ENCODE peak calls at places on chromosome 10, in seven cellular contexts. H is OCI-LY7, E is GM23248, Z is HCT116, M is fibroblast of lung, D is mesendoderm, S is PC-9. L is an unnamed sample.

GRCh38 chr10:132497788-132498561 is 39.6 kb upstream of the INPP5A start:
- DNase-seq in H (no peak), E (peak; percentile 28), Z (no peak), M (no peak), D (no peak), S (no peak), L (no peak)

GRCh38 chr10:110524864-110525242 is 27.1 kb downstream of the DUSP5 start:
- DNase-seq in H (no peak), E (no peak), Z (no peak), M (no peak), D (no peak), S (no peak), L (no peak)

GRCh38 chr10:24893127-24893526 is 59.3 kb downstream of the PRTFDC1 start:
- DNase-seq in H (no peak), E (no peak), Z (no peak), M (peak; percentile 58), D (no peak), S (no peak), L (peak; percentile 36)

GRCh38 chr10:111475720-111476119 is 398.9 kb downstream of the ADRA2A start:
- DNase-seq in H (no peak), E (peak; percentile 88), Z (no peak), M (peak; percentile 79), D (no peak), S (no peak), L (peak; percentile 77)

GRCh38 chr10:70132098-70133029 is at the start of gene AIFM2:
- DNase-seq in H (no peak), E (peak; percentile 91), Z (peak; percentile 40), M (peak; percentile 71), D (peak; percentile 78), S (peak; percentile 90), L (peak; percentile 44)

GRCh38 chr10:91219371-91220193 is 881 bp upstream of the PCGF5 start:
- DNase-seq in H (no peak), E (no peak), Z (no peak), M (no peak), D (no peak), S (no peak), L (no peak)

GRCh38 chr10:121648493-121648892 is 50.2 kb upstream of the FGFR2 start:
- DNase-seq in H (no peak), E (no peak), Z (no peak), M (no peak), D (no peak), S (no peak), L (no peak)

GRCh38 chr10:285216-285967 is 150.1 kb downstream of the ZMYND11 start:
- DNase-seq in H (no peak), E (no peak), Z (no peak), M (no peak), D (no peak), S (no peak), L (no peak)

GRCh38 chr10:76382381-76382851 is 951.0 kb downstream of the LRMDA start:
- DNase-seq in H (no peak), E (peak; percentile 64), Z (no peak), M (peak; percentile 94), D (no peak), S (no peak), L (peak; percentile 94)

GRCh38 chr10:12721334-12721733 is 280.2 kb downstream of the CCDC3 start:
- DNase-seq in H (no peak), E (no peak), Z (no peak), M (no peak), D (no peak), S (no peak), L (no peak)

GRCh38 chr10:104301907-104302690 is 33.1 kb downstream of the GSTO2 start:
- DNase-seq in H (no peak), E (peak; percentile 57), Z (no peak), M (no peak), D (no peak), S (no peak), L (no peak)

GRCh38 chr10:125014984-125015944 is 73.3 kb downstream of the ZRANB1 start:
- DNase-seq in H (no peak), E (no peak), Z (no peak), M (no peak), D (no peak), S (no peak), L (no peak)

GRCh38 chr10:130045091-130045652 is 65.5 kb downstream of the C10orf143 start:
- DNase-seq in H (no peak), E (peak; percentile 83), Z (peak; percentile 18), M (no peak), D (peak; percentile 78), S (no peak), L (no peak)

GRCh38 chr10:105742184-105742583 is 1101.1 kb downstream of the SORCS3 start:
- DNase-seq in H (no peak), E (no peak), Z (no peak), M (no peak), D (peak; percentile 25), S (no peak), L (no peak)

GRCh38 chr10:103845983-103846382 is 9.4 kb downstream of the SH3PXD2A start:
- DNase-seq in H (peak; percentile 70), E (no peak), Z (no peak), M (no peak), D (no peak), S (no peak), L (no peak)

GRCh38 chr10:3527869-3528268 is 257.1 kb downstream of the KLF6 start:
- DNase-seq in H (no peak), E (peak; percentile 81), Z (no peak), M (no peak), D (no peak), S (no peak), L (no peak)

GRCh38 chr10:98201760-98202159 is 66.2 kb downstream of the LOXL4 start:
- DNase-seq in H (no peak), E (no peak), Z (no peak), M (no peak), D (no peak), S (no peak), L (no peak)

GRCh38 chr10:60573342-60573741 is 183.7 kb upstream of the ANK3 start:
- DNase-seq in H (no peak), E (peak; percentile 3), Z (no peak), M (peak; percentile 47), D (peak; percentile 8), S (no peak), L (peak; percentile 44)

GRCh38 chr10:102668312-102669110 is 24.2 kb downstream of the TRIM8 start:
- DNase-seq in H (no peak), E (no peak), Z (no peak), M (no peak), D (no peak), S (no peak), L (no peak)
- H3K4me1 ChIP-seq in H (no peaks in the 10 kb centered on the region), E (peaks cover 12% of the 10 kb centered on the region), Z (peaks cover 23% of the 10 kb centered on the region), M (peaks cover 23% of the 10 kb centered on the region), D (peaks cover 4% of the 10 kb centered on the region), S (peaks cover 9% of the 10 kb centered on the region), L (peaks cover 2% of the 10 kb centered on the region)

DNA sequence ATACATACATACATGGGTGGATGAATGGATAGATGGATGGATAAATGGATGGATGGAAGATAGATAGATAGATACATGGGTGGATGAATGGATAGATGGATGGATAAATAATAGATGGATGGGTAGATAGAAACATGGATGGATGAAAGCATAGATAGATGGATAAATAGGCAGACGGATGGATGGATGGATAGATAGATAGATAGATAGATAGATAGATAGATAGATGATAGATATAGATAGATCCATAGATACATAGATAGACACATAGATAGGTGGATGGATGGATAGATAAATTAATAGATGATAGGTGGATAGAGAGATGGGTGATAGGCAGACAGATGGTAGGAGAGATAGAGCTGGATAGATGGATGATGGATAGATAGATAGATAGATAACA is 68.5 kb downstream of the FAM204A start:
- DNase-seq in H (no peak), E (no peak), Z (no peak), M (no peak), D (no peak), S (no peak), L (no peak)
- H3K79me2 ChIP-seq in H (no peaks in the 10 kb centered on the region), E (no peaks in the 10 kb centered on the region), Z (no peaks in the 10 kb centered on the region), M (no peaks in the 10 kb centered on the region), D (no peaks in the 10 kb centered on the region), S (no peaks in the 10 kb centered on the region), L (no peaks in the 10 kb centered on the region)

DNA sequence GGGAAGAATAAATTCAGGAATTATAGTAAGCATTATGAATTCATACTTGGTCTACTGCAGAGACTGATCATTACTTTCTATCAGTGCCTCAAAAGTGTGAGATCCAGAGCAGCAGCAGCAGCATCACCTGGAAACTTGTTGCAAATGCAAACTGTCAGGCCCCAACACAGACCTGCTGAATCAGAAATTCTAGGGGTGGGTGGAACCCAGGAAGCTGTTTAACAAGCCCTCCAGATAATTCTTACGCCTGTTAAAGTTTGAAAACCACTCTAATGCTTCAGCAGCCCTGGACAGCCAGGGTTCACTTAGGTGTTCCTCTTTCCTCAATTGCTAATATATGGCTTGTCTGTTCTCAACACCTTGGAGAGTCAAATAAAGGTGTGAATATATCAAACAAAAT is 19.5 kb downstream of the CACUL1 start:
- DNase-seq in H (no peak), E (no peak), Z (no peak), M (no peak), D (peak; percentile 53), S (no peak), L (no peak)
- H3K4me1 ChIP-seq in H (peaks cover 6% of the 10 kb centered on the region), E (no peaks in the 10 kb centered on the region), Z (no peaks in the 10 kb centered on the region), M (no peaks in the 10 kb centered on the region), D (peaks cover 13% of the 10 kb centered on the region), S (peaks cover 14% of the 10 kb centered on the region), L (no peaks in the 10 kb centered on the region)

DNA sequence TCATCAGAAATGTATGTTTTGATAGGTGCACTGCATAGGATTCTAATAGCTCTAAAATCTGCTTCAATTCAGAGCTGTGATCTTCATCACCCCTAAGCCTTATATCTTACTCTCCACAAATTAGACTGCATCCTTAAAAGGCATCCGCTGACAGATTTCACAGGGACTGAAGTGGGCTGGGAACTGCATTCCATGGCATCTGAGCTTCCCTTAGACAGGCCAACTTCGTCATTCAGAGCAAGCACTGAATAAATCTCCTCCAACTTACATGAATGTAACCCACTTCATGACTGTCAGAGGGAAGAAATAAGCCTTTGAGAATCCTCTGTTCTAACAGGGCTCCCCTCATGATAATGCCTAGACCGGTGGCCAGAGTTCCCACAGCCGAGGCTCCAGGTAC is 71.3 kb downstream of the SFMBT2 start:
- DNase-seq in H (no peak), E (no peak), Z (no peak), M (peak; percentile 41), D (peak; percentile 10), S (no peak), L (peak; percentile 40)
- H3K79me2 ChIP-seq in H (no peaks in the 10 kb centered on the region), E (no peaks in the 10 kb centered on the region), Z (no peaks in the 10 kb centered on the region), M (no peaks in the 10 kb centered on the region), D (no peaks in the 10 kb centered on the region), S (no peaks in the 10 kb centered on the region), L (no peaks in the 10 kb centered on the region)

GRCh38 chr10:11135709-11136108 is 118.0 kb downstream of the CELF2 start:
- DNase-seq in H (no peak), E (peak; percentile 7), Z (no peak), M (no peak), D (no peak), S (no peak), L (no peak)
- H3K4me1 ChIP-seq in H (no peaks in the 10 kb centered on the region), E (no peaks in the 10 kb centered on the region), Z (no peaks in the 10 kb centered on the region), M (no peaks in the 10 kb centered on the region), D (no peaks in the 10 kb centered on the region), S (no peaks in the 10 kb centered on the region), L (no peaks in the 10 kb centered on the region)